ENCODE peak calls at places on chromosomes 11 and 22, in seven cellular contexts. I is pancreas, D is AG04450, O is psoas muscle, S is cardiac muscle cell, C is osteoblast, K is body of pancreas. Z is an unnamed sample.

GRCh38 chr11:111765320-111765983 is 737 bp downstream of the PPP2R1B start:
- DNase-seq in I (peak), D (no peak), O (no peak), S (no peak), C (peak), K (peak), Z (peak)

GRCh38 chr11:73072935-73073481 is 69.1 kb downstream of the FCHSD2 start:
- DNase-seq in I (no peak), D (no peak), O (no peak), S (peak), C (peak), K (no peak), Z (no peak)

GRCh38 chr11:8075119-8075726 is 5.8 kb upstream of the TUB start:
- DNase-seq in I (no peak), D (no peak), O (no peak), S (no peak), C (peak), K (no peak), Z (no peak)

GRCh38 chr22:24244144-24244787 is 616 bp downstream of the GGT5 start:
- DNase-seq in I (no peak), D (no peak), O (peak), S (no peak), C (no peak), K (no peak), Z (no peak)

GRCh38 chr11:121023848-121024751 is at the start of gene TBCEL:
- DNase-seq in I (peak), D (peak), O (peak), S (peak), C (peak), K (peak), Z (peak)

GRCh38 chr22:24138649-24139420 is 42.5 kb upstream of the SUSD2 start:
- DNase-seq in I (no peak), D (no peak), O (no peak), S (no peak), C (peak), K (no peak), Z (no peak)

GRCh38 chr11:82174610-82175009 is 559.1 kb downstream of the FAM181B start:
- DNase-seq in I (no peak), D (no peak), O (no peak), S (no peak), C (no peak), K (no peak), Z (no peak)

GRCh38 chr11:71307811-71308645 is 55.7 kb upstream of the SHANK2 start:
- DNase-seq in I (no peak), D (no peak), O (no peak), S (no peak), C (peak), K (no peak), Z (no peak)

GRCh38 chr11:116534270-116534975 is 238.4 kb downstream of the BUD13 start:
- DNase-seq in I (no peak), D (no peak), O (no peak), S (no peak), C (peak), K (no peak), Z (no peak)

GRCh38 chr11:2766166-2766565 is 66.4 kb upstream of the KCNQ1OT1 start:
- DNase-seq in I (peak), D (no peak), O (no peak), S (no peak), C (no peak), K (no peak), Z (no peak)

GRCh38 chr11:134532176-134532920 is 120.3 kb upstream of the B3GAT1 start:
- DNase-seq in I (peak), D (no peak), O (peak), S (no peak), C (no peak), K (no peak), Z (no peak)

GRCh38 chr11:84824624-84825023 is 802.5 kb downstream of the DLG2 start:
- DNase-seq in I (no peak), D (no peak), O (no peak), S (peak), C (no peak), K (no peak), Z (no peak)

GRCh38 chr11:70501933-70502540 is 103.7 kb downstream of the CTTN start:
- DNase-seq in I (no peak), D (no peak), O (peak), S (no peak), C (peak), K (no peak), Z (peak)

GRCh38 chr11:30113326-30113873 is 96.6 kb upstream of the KCNA4 start:
- DNase-seq in I (no peak), D (no peak), O (no peak), S (no peak), C (no peak), K (no peak), Z (no peak)

GRCh38 chr22:45864959-45865496 is 111.9 kb downstream of the WNT7B start:
- DNase-seq in I (no peak), D (no peak), O (no peak), S (no peak), C (peak), K (no peak), Z (no peak)

GRCh38 chr11:68956142-68956541 is 24.6 kb downstream of the MRGPRD start:
- DNase-seq in I (no peak), D (no peak), O (peak), S (no peak), C (peak), K (no peak), Z (no peak)

GRCh38 chr22:19579880-19580279 is 55.7 kb upstream of the CLDN5 start:
- DNase-seq in I (no peak), D (no peak), O (peak), S (no peak), C (no peak), K (no peak), Z (no peak)

GRCh38 chr11:28794405-28794804 is 686.2 kb downstream of the METTL15 start:
- DNase-seq in I (no peak), D (no peak), O (no peak), S (no peak), C (no peak), K (no peak), Z (no peak)

GRCh38 chr22:49951986-49952896 is 8.3 kb upstream of the PIM3 start:
- DNase-seq in I (no peak), D (peak), O (no peak), S (no peak), C (peak), K (no peak), Z (no peak)

GRCh38 chr11:78171951-78172350 is 16.5 kb downstream of the KCTD21 start:
- DNase-seq in I (no peak), D (no peak), O (no peak), S (no peak), C (peak), K (no peak), Z (no peak)

GRCh38 chr11:20110908-20111669 is 49.2 kb downstream of the DBX1 start:
- DNase-seq in I (peak), D (no peak), O (no peak), S (peak), C (peak), K (peak), Z (peak)

GRCh38 chr22:41939981-41940852 is 6.7 kb downstream of the CENPM start:
- DNase-seq in I (no peak), D (no peak), O (no peak), S (no peak), C (no peak), K (no peak), Z (peak)

GRCh38 chr22:46202897-46203589 is 47.0 kb downstream of the CDPF1 start:
- DNase-seq in I (no peak), D (no peak), O (no peak), S (no peak), C (no peak), K (no peak), Z (no peak)

GRCh38 chr11:64850979-64851567 is 6.6 kb upstream of the CDC42BPG start:
- DNase-seq in I (no peak), D (no peak), O (no peak), S (no peak), C (peak), K (no peak), Z (no peak)
- H3K4me3 ChIP-seq in I (no peak), D (no peak), O (no peak), S (no peak), C (no peak), K (no peak), Z (no peak)

GRCh38 chr11:44729065-44729464 is 2.3 kb downstream of the TSPAN18 start:
- DNase-seq in I (no peak), D (no peak), O (no peak), S (no peak), C (no peak), K (no peak), Z (no peak)

GRCh38 chr11:44728491-44728910 is 1.7 kb downstream of the TSPAN18 start:
- DNase-seq in I (no peak), D (no peak), O (no peak), S (no peak), C (peak), K (no peak), Z (no peak)

GRCh38 chr11:44727373-44728084 is 767 bp downstream of the TSPAN18 start:
- DNase-seq in I (peak), D (peak), O (peak), S (peak), C (peak), K (peak), Z (peak)

GRCh38 chr11:44727114-44727372 is 281 bp downstream of the TSPAN18 start:
- DNase-seq in I (no peak), D (no peak), O (no peak), S (no peak), C (no peak), K (no peak), Z (no peak)

GRCh38 chr11:44728085-44728410 is 1.3 kb downstream of the TSPAN18 start:
- DNase-seq in I (no peak), D (no peak), O (no peak), S (no peak), C (no peak), K (no peak), Z (no peak)
- TF ChIP-seq CTCF in I (no peak), D (no peak), O (no peak), S (no peak), C (no peak), K (no peak), Z (peak)

GRCh38 chr11:45924927-45925326 is 2.5 kb downstream of the LARGE2 start:
- DNase-seq in I (no peak), D (no peak), O (no peak), S (no peak), C (peak), K (no peak), Z (no peak)

GRCh38 chr11:45924036-45924915 is 1.8 kb downstream of the LARGE2 start:
- DNase-seq in I (peak), D (no peak), O (peak), S (no peak), C (peak), K (no peak), Z (no peak)

GRCh38 chr11:45921561-45922424 is 663 bp upstream of the LARGE2 start:
- DNase-seq in I (peak), D (no peak), O (peak), S (peak), C (peak), K (peak), Z (peak)

GRCh38 chr11:45920531-45921477 is 1.7 kb upstream of the LARGE2 start:
- DNase-seq in I (peak), D (no peak), O (peak), S (no peak), C (peak), K (no peak), Z (no peak)

DNA sequence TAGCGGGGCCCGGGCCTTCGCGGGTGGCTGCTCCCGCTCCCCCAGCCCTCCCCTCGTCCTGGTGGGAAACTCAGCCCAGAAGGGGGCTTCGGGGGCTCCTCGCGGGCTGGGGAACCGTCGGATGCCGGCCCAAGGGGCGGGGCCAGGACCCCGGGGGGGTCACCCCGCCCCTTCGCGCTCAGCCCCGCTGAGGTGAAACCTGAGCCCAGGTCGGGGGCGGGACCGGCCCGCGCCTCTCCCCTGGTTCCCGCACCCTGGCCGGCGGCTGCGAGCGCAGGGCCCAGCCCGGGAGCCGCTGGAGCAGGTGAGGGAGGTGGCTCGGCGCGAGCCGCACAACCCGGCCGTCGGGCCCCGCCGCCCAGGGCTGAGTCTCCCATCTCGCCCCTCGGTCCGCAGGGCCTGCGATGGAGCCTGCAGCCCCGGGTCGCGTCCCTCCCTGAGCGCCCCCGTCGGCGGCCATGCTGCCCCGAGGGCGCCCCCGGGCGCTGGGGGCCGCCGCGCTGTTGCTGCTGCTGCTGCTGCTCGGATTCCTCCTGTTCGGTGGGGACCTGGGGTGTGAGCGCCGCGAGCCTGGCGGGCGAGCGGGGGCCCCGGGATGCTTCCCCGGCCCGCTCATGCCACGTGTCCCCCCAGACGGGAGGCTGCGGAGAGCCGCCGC is at the start of gene LARGE2:
- DNase-seq in I (peak), D (no peak), O (peak), S (peak), C (peak), K (peak), Z (no peak)
- H3K27ac ChIP-seq in I (peak), D (no peak), O (no peak), S (no peak), C (no peak), K (peak), Z (no peak)

GRCh38 chr22:10778296-10778814 is 4749.6 kb upstream of the OR11H1 start:
- DNase-seq in I (no peak), D (no peak), O (no peak), S (no peak), C (peak), K (no peak), Z (no peak)
- H3K4me3 ChIP-seq in I (no peak), D (no peak), O (no peak), S (no peak), C (no peak), K (no peak), Z (no peak)

GRCh38 chr11:95835768-95836488 is 45.6 kb downstream of the CEP57 start:
- DNase-seq in I (peak), D (peak), O (no peak), S (peak), C (peak), K (peak), Z (peak)
- TF ChIP-seq CTCF in I (peak), D (peak), O (peak), S (peak), C (peak), K (peak), Z (peak)

DNA sequence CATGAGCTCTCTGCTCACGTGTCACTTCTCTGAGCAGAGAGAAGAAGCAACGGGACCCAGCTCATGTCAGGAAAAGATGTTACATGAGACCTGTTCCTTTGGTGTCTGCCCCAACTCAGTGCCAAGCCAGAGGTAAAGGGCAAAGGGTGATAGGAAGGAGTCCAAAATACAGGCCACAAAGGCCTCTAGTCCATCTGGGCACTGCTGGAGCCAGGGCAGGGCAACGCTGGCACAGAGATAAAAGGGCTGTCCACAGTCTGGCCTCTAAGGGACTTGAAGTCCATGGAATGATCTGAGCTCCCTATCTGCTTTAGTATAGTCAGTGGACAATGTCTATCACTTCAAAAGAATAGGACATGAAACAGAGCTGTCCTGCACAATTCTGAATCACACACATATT is 79.3 kb downstream of the SLC1A2 start:
- DNase-seq in I (no peak), D (no peak), O (no peak), S (no peak), C (no peak), K (peak), Z (no peak)
- H3K27ac ChIP-seq in I (peak), D (no peak), O (no peak), S (no peak), C (no peak), K (peak), Z (no peak)

Z was measured in dorsolateral prefrontal cortex.